ENCODE peak calls at places on chromosomes 5 and 9, in ten cellular contexts. G, Q, X, D, U, W, A, K, N and Z are unnamed samples.

GRCh38 chr9:138097501-138097991 is 220.0 kb downstream of the CACNA1B start:
- DNase-seq in G (peak; percentile 18), Q (no peak), X (peak; percentile 17), D (no peak), U (no peak), W (no peak), A (no peak), K (no peak), N (no peak), Z (peak; percentile 34)

GRCh38 chr5:8660133-8660893 is 791.4 kb downstream of the MTRR start:
- DNase-seq in G (no peak), Q (no peak), X (no peak), D (no peak), U (no peak), W (no peak), A (no peak), K (no peak), N (no peak), Z (no peak)

GRCh38 chr5:125251703-125252102 is 505.3 kb upstream of the ZNF608 start:
- DNase-seq in G (no peak), Q (no peak), X (no peak), D (no peak), U (no peak), W (no peak), A (no peak), K (no peak), N (no peak), Z (no peak)

GRCh38 chr5:98042521-98042920 is 730.9 kb upstream of the RGMB start:
- DNase-seq in G (no peak), Q (no peak), X (no peak), D (no peak), U (no peak), W (no peak), A (no peak), K (no peak), N (no peak), Z (no peak)

GRCh38 chr9:87884578-87885459 is 2.1 kb downstream of the SPATA31E1 start:
- DNase-seq in G (peak; percentile 35), Q (no peak), X (no peak), D (no peak), U (no peak), W (no peak), A (no peak), K (peak; percentile 30), N (no peak), Z (no peak)

GRCh38 chr5:150648294-150649107 is 8.0 kb downstream of the SYNPO start:
- DNase-seq in G (no peak), Q (no peak), X (no peak), D (no peak), U (no peak), W (no peak), A (no peak), K (no peak), N (no peak), Z (peak; percentile 49)

GRCh38 chr5:1509346-1510085 is 14.2 kb downstream of the LPCAT1 start:
- DNase-seq in G (no peak), Q (no peak), X (peak; percentile 22), D (no peak), U (no peak), W (no peak), A (no peak), K (peak; percentile 12), N (no peak), Z (peak; percentile 51)

GRCh38 chr9:127991757-127992274 is 11.0 kb upstream of the EEIG1 start:
- DNase-seq in G (no peak), Q (no peak), X (no peak), D (no peak), U (no peak), W (no peak), A (no peak), K (no peak), N (no peak), Z (no peak)

GRCh38 chr9:117487555-117488175 is 72.8 kb upstream of the ASTN2 start:
- DNase-seq in G (peak; percentile 77), Q (peak; percentile 52), X (peak; percentile 81), D (peak; percentile 59), U (peak; percentile 41), W (peak; percentile 2), A (peak; percentile 58), K (peak; percentile 82), N (peak; percentile 89), Z (peak; percentile 86)

GRCh38 chr9:137506702-137507171 is 43.5 kb downstream of the PNPLA7 start:
- DNase-seq in G (peak; percentile 20), Q (peak; percentile 9), X (no peak), D (peak; percentile 90), U (peak; percentile 81), W (no peak), A (no peak), K (peak; percentile 42), N (no peak), Z (no peak)

GRCh38 chr5:97141031-97141430 is 1.4 kb downstream of the LIX1 start:
- DNase-seq in G (no peak), Q (no peak), X (no peak), D (no peak), U (no peak), W (no peak), A (no peak), K (no peak), N (no peak), Z (no peak)

GRCh38 chr5:169740435-169740834 is 103.4 kb downstream of the DOCK2 start:
- DNase-seq in G (no peak), Q (no peak), X (no peak), D (no peak), U (no peak), W (no peak), A (no peak), K (no peak), N (no peak), Z (no peak)

GRCh38 chr5:56569576-56569975 is 245.8 kb upstream of the MAP3K1 start:
- DNase-seq in G (no peak), Q (peak; percentile 85), X (no peak), D (no peak), U (peak; percentile 22), W (no peak), A (no peak), K (no peak), N (no peak), Z (no peak)

GRCh38 chr5:75524071-75524470 is 12.4 kb downstream of the POLK start:
- DNase-seq in G (no peak), Q (peak; percentile 4), X (no peak), D (no peak), U (no peak), W (no peak), A (peak; percentile 12), K (no peak), N (no peak), Z (no peak)

GRCh38 chr9:135476981-135477380 is 2.6 kb upstream of the PPP1R26 start:
- DNase-seq in G (no peak), Q (peak; percentile 22), X (no peak), D (no peak), U (no peak), W (no peak), A (no peak), K (no peak), N (no peak), Z (no peak)

GRCh38 chr5:59838067-59838466 is 55.5 kb downstream of the PDE4D start:
- DNase-seq in G (no peak), Q (no peak), X (no peak), D (no peak), U (no peak), W (no peak), A (no peak), K (no peak), N (no peak), Z (no peak)

GRCh38 chr5:35618297-35618636 is 604 bp downstream of the SPEF2 start:
- DNase-seq in G (no peak), Q (no peak), X (no peak), D (no peak), U (peak; percentile 35), W (no peak), A (no peak), K (no peak), N (no peak), Z (no peak)

GRCh38 chr5:143051244-143052058 is 281.3 kb downstream of the ARHGAP26 start:
- DNase-seq in G (no peak), Q (peak; percentile 93), X (no peak), D (peak; percentile 65), U (peak; percentile 75), W (no peak), A (no peak), K (no peak), N (peak; percentile 62), Z (peak; percentile 43)

GRCh38 chr9:3331801-3332200 is 194.0 kb downstream of the RFX3 start:
- DNase-seq in G (peak; percentile 9), Q (peak; percentile 29), X (no peak), D (peak; percentile 6), U (peak; percentile 17), W (no peak), A (no peak), K (no peak), N (no peak), Z (no peak)

GRCh38 chr5:166722939-166723338 is 1568.5 kb upstream of the WWC1 start:
- DNase-seq in G (no peak), Q (peak; percentile 91), X (no peak), D (peak; percentile 63), U (no peak), W (no peak), A (no peak), K (no peak), N (no peak), Z (no peak)

GRCh38 chr5:100794844-100795243 is 108.2 kb downstream of the ST8SIA4 start:
- DNase-seq in G (no peak), Q (no peak), X (no peak), D (no peak), U (no peak), W (no peak), A (no peak), K (no peak), N (no peak), Z (no peak)

GRCh38 chr5:154860123-154860522 is 1.7 kb downstream of the CNOT8 start:
- DNase-seq in G (no peak), Q (peak; percentile 89), X (no peak), D (peak; percentile 50), U (peak; percentile 76), W (no peak), A (no peak), K (peak; percentile 64), N (no peak), Z (peak; percentile 72)

GRCh38 chr9:35426627-35427026 is 63.3 kb upstream of the RUSC2 start:
- DNase-seq in G (no peak), Q (no peak), X (no peak), D (no peak), U (no peak), W (no peak), A (no peak), K (no peak), N (no peak), Z (no peak)

GRCh38 chr9:133202688-133203453 is 6.2 kb downstream of the OBP2B start:
- DNase-seq in G (no peak), Q (no peak), X (peak; percentile 16), D (no peak), U (no peak), W (no peak), A (no peak), K (no peak), N (no peak), Z (no peak)

GRCh38 chr9:131714161-131714646 is 25.7 kb downstream of the RAPGEF1 start:
- DNase-seq in G (no peak), Q (peak; percentile 92), X (peak; percentile 73), D (peak; percentile 96), U (peak; percentile 89), W (no peak), A (no peak), K (peak; percentile 75), N (no peak), Z (peak; percentile 90)

GRCh38 chr9:94906181-94906580 is 179.7 kb downstream of the AOPEP start:
- DNase-seq in G (no peak), Q (no peak), X (no peak), D (no peak), U (no peak), W (no peak), A (no peak), K (no peak), N (no peak), Z (no peak)

GRCh38 chr9:84759300-84759750 is 89.8 kb downstream of the NTRK2 start:
- DNase-seq in G (no peak), Q (no peak), X (no peak), D (no peak), U (no peak), W (no peak), A (peak; percentile 23), K (no peak), N (no peak), Z (no peak)

GRCh38 chr5:179699640-179700298 is 1.0 kb downstream of the CANX start:
- DNase-seq in G (peak; percentile 34), Q (peak; percentile 43), X (no peak), D (peak; percentile 24), U (peak; percentile 63), W (no peak), A (peak; percentile 54), K (no peak), N (no peak), Z (peak; percentile 37)